ENCODE peak calls at places on chromosomes 2 and 18, in five cellular contexts. One of them, this sample, is unnamed.

GRCh38 chr2:124542932-124543640 is 518.0 kb downstream of the CNTNAP5 start:
- DNase-seq in K562: no peak
- DNase-seq in SK-N-SH: no peak
- DNase-seq in HepG2: no peak
- DNase-seq in H1: no peak
- DNase-seq in this sample: no peak

GRCh38 chr2:168118733-168119518 is 128.5 kb downstream of the STK39 start:
- DNase-seq in K562: peak; percentile 76
- DNase-seq in SK-N-SH: peak; percentile 17
- DNase-seq in HepG2: peak; percentile 71
- DNase-seq in H1: peak; percentile 52
- DNase-seq in this sample: no peak

GRCh38 chr2:121211251-121211650 is 73.8 kb downstream of the TFCP2L1 start:
- DNase-seq in K562: no peak
- DNase-seq in SK-N-SH: peak; percentile 49
- DNase-seq in HepG2: no peak
- DNase-seq in H1: no peak
- DNase-seq in this sample: no peak

GRCh38 chr2:73053316-73054114 is 18.0 kb downstream of the SFXN5 start:
- DNase-seq in K562: no peak
- DNase-seq in SK-N-SH: no peak
- DNase-seq in HepG2: no peak
- DNase-seq in H1: no peak
- DNase-seq in this sample: no peak

GRCh38 chr2:127000194-127000593 is 101.5 kb downstream of the TEX51 start:
- DNase-seq in K562: no peak
- DNase-seq in SK-N-SH: no peak
- DNase-seq in HepG2: no peak
- DNase-seq in H1: no peak
- DNase-seq in this sample: no peak

GRCh38 chr2:240881913-240882312 is 13.3 kb downstream of the AGXT start:
- DNase-seq in K562: no peak
- DNase-seq in SK-N-SH: no peak
- DNase-seq in HepG2: no peak
- DNase-seq in H1: no peak
- DNase-seq in this sample: no peak

GRCh38 chr2:55550368-55551102 is 31.0 kb downstream of the CFAP36 start:
- DNase-seq in K562: no peak
- DNase-seq in SK-N-SH: no peak
- DNase-seq in HepG2: no peak
- DNase-seq in H1: no peak
- DNase-seq in this sample: no peak

GRCh38 chr2:70011335-70011734 is 49.9 kb upstream of the ASPRV1 start:
- DNase-seq in K562: no peak
- DNase-seq in SK-N-SH: no peak
- DNase-seq in HepG2: no peak
- DNase-seq in H1: no peak
- DNase-seq in this sample: no peak

GRCh38 chr2:234178309-234179030 is 128.0 kb downstream of the SPP2 start:
- DNase-seq in K562: no peak
- DNase-seq in SK-N-SH: no peak
- DNase-seq in HepG2: no peak
- DNase-seq in H1: no peak
- DNase-seq in this sample: no peak

GRCh38 chr18:58870130-58870529 is 5.5 kb downstream of the ZNF532 start:
- DNase-seq in K562: no peak
- DNase-seq in SK-N-SH: no peak
- DNase-seq in HepG2: no peak
- DNase-seq in H1: no peak
- DNase-seq in this sample: no peak

GRCh38 chr2:63553049-63553448 is 35.2 kb downstream of the WDPCP start:
- DNase-seq in K562: no peak
- DNase-seq in SK-N-SH: no peak
- DNase-seq in HepG2: no peak
- DNase-seq in H1: no peak
- DNase-seq in this sample: no peak

GRCh38 chr2:190607014-190607597 is 41.8 kb upstream of the NAB1 start:
- DNase-seq in K562: peak; percentile 70
- DNase-seq in SK-N-SH: no peak
- DNase-seq in HepG2: no peak
- DNase-seq in H1: no peak
- DNase-seq in this sample: no peak

GRCh38 chr2:201882353-201883095 is 76.2 kb downstream of the CDK15 start:
- DNase-seq in K562: no peak
- DNase-seq in SK-N-SH: peak; percentile 59
- DNase-seq in HepG2: no peak
- DNase-seq in H1: no peak
- DNase-seq in this sample: no peak

GRCh38 chr2:39689876-39690275 is 24.2 kb downstream of the TMEM178A start:
- DNase-seq in K562: no peak
- DNase-seq in SK-N-SH: no peak
- DNase-seq in HepG2: no peak
- DNase-seq in H1: no peak
- DNase-seq in this sample: no peak

GRCh38 chr18:79486356-79487197 is 90.8 kb downstream of the NFATC1 start:
- DNase-seq in K562: no peak
- DNase-seq in SK-N-SH: no peak
- DNase-seq in HepG2: no peak
- DNase-seq in H1: no peak
- DNase-seq in this sample: no peak

GRCh38 chr18:23688528-23688927 is 725 bp upstream of the LAMA3 start:
- DNase-seq in K562: no peak
- DNase-seq in SK-N-SH: no peak
- DNase-seq in HepG2: no peak
- DNase-seq in H1: no peak
- DNase-seq in this sample: no peak

GRCh38 chr2:118123561-118124232 is 35.4 kb downstream of the INSIG2 start:
- DNase-seq in K562: no peak
- DNase-seq in SK-N-SH: no peak
- DNase-seq in HepG2: peak; percentile 36
- DNase-seq in H1: no peak
- DNase-seq in this sample: no peak

GRCh38 chr18:48550101-48550729 is 11.4 kb downstream of the CTIF start:
- DNase-seq in K562: no peak
- DNase-seq in SK-N-SH: no peak
- DNase-seq in HepG2: no peak
- DNase-seq in H1: no peak
- DNase-seq in this sample: no peak

GRCh38 chr2:168346725-168347477 is 99.5 kb upstream of the STK39 start:
- DNase-seq in K562: peak; percentile 84
- DNase-seq in SK-N-SH: peak; percentile 69
- DNase-seq in HepG2: peak; percentile 62
- DNase-seq in H1: peak; percentile 83
- DNase-seq in this sample: peak; percentile 45

GRCh38 chr18:27954226-27954625 is 222.7 kb downstream of the CDH2 start:
- DNase-seq in K562: no peak
- DNase-seq in SK-N-SH: no peak
- DNase-seq in HepG2: no peak
- DNase-seq in H1: no peak
- DNase-seq in this sample: no peak

GRCh38 chr2:68317971-68318685 is 1.6 kb downstream of the CNRIP1 start:
- DNase-seq in K562: no peak
- DNase-seq in SK-N-SH: peak; percentile 61
- DNase-seq in HepG2: no peak
- DNase-seq in H1: no peak
- DNase-seq in this sample: no peak

GRCh38 chr2:100986157-100986556 is 15.9 kb upstream of the RPL31 start:
- DNase-seq in K562: no peak
- DNase-seq in SK-N-SH: no peak
- DNase-seq in HepG2: no peak
- DNase-seq in H1: no peak
- DNase-seq in this sample: no peak

GRCh38 chr2:85755122-85756027 is 1.6 kb downstream of the ATOH8 start:
- DNase-seq in K562: no peak
- DNase-seq in SK-N-SH: no peak
- DNase-seq in HepG2: no peak
- DNase-seq in H1: no peak
- DNase-seq in this sample: no peak

GRCh38 chr2:232776435-232776834 is at the start of gene KCNJ13:
- DNase-seq in K562: no peak
- DNase-seq in SK-N-SH: no peak
- DNase-seq in HepG2: no peak
- DNase-seq in H1: no peak
- DNase-seq in this sample: no peak

GRCh38 chr2:159183346-159183745 is 103.2 kb downstream of the WDSUB1 start:
- DNase-seq in K562: no peak
- DNase-seq in SK-N-SH: no peak
- DNase-seq in HepG2: no peak
- DNase-seq in H1: no peak
- DNase-seq in this sample: no peak

GRCh38 chr2:175275499-175275898 is 94.0 kb upstream of the ATP5MC3 start:
- DNase-seq in K562: no peak
- DNase-seq in SK-N-SH: peak; percentile 37
- DNase-seq in HepG2: no peak
- DNase-seq in H1: no peak
- DNase-seq in this sample: no peak

GRCh38 chr18:48735070-48735676 is 196.3 kb downstream of the CTIF start:
- DNase-seq in K562: no peak
- DNase-seq in SK-N-SH: no peak
- DNase-seq in HepG2: no peak
- DNase-seq in H1: no peak
- DNase-seq in this sample: no peak

GRCh38 chr2:29014331-29014730 is 33.2 kb downstream of the TOGARAM2 start:
- DNase-seq in K562: no peak
- DNase-seq in SK-N-SH: no peak
- DNase-seq in HepG2: no peak
- DNase-seq in H1: no peak
- DNase-seq in this sample: no peak

GRCh38 chr2:197215988-197216979 is 94.3 kb downstream of the ANKRD44 start:
- DNase-seq in K562: no peak
- DNase-seq in SK-N-SH: no peak
- DNase-seq in HepG2: no peak
- DNase-seq in H1: no peak
- DNase-seq in this sample: peak; percentile 80

GRCh38 chr18:43620936-43621335 is 343.6 kb upstream of the SYT4 start:
- DNase-seq in K562: peak; percentile 1
- DNase-seq in SK-N-SH: peak; percentile 39
- DNase-seq in HepG2: peak; percentile 5
- DNase-seq in H1: no peak
- DNase-seq in this sample: no peak

GRCh38 chr2:1136807-1137663 is 186.4 kb downstream of the SNTG2 start:
- DNase-seq in K562: no peak
- DNase-seq in SK-N-SH: no peak
- DNase-seq in HepG2: no peak
- DNase-seq in H1: no peak
- DNase-seq in this sample: no peak

GRCh38 chr2:230144348-230144747 is 75.4 kb downstream of the SP110 start:
- DNase-seq in K562: no peak
- DNase-seq in SK-N-SH: no peak
- DNase-seq in HepG2: no peak
- DNase-seq in H1: no peak
- DNase-seq in this sample: no peak

GRCh38 chr18:62760403-62760734 is 45.0 kb downstream of the PHLPP1 start:
- DNase-seq in K562: no peak
- DNase-seq in SK-N-SH: no peak
- DNase-seq in HepG2: no peak
- DNase-seq in H1: no peak
- DNase-seq in this sample: no peak

GRCh38 chr2:54437588-54437987 is 18.5 kb upstream of the SPTBN1 start:
- DNase-seq in K562: no peak
- DNase-seq in SK-N-SH: no peak
- DNase-seq in HepG2: no peak
- DNase-seq in H1: no peak
- DNase-seq in this sample: no peak

GRCh38 chr2:176681584-176682115 is 412.4 kb downstream of the MTX2 start:
- DNase-seq in K562: no peak
- DNase-seq in SK-N-SH: no peak
- DNase-seq in HepG2: no peak
- DNase-seq in H1: no peak
- DNase-seq in this sample: no peak
- H2AFZ ChIP-seq in K562: no peak overlapping the region
- H2AFZ ChIP-seq in SK-N-SH: no peak overlapping the region
- H2AFZ ChIP-seq in HepG2: no peak overlapping the region
- H2AFZ ChIP-seq in H1: no peak overlapping the region
- H2AFZ ChIP-seq in this sample: no peak overlapping the region

DNA sequence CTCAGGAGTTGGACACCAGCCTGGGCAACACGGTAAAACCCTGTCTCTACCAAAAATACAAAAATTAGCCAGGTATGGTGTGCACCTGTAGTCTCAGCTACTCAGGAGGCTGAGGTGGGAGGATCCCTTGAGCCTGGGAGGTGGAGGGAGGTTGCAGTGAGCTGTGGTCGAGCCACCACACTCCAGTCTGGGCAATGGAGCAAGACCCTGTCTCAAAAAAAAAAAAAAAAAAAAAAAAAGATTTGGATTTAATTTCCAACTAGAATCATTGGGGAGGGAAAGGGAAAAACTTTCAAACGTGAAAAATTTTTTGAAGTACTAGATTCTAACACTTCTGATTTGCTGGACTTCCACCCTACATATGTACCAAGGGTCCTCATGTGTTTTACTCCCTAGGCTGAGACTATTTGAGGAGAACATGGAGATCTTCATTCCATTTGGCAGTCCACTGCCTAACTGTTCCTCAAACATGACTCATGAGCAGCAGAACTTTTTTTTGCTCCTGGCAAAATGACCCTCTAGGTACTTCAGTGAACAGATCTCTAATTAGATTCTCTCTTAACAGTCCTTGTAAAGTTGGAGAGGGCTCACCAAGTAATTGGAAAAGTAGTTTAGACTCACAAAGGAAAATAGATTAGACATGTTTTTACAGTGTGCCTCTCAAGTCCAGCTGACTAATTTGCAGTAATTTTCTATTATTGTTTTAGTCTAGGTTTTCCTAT is 267.6 kb downstream of the METTL4 start:
- DNase-seq in K562: peak; percentile 61
- DNase-seq in SK-N-SH: no peak
- DNase-seq in HepG2: no peak
- DNase-seq in H1: no peak
- DNase-seq in this sample: no peak
- TF ChIP-seq CHD2 in K562: no peak
- TF ChIP-seq CHD2 in SK-N-SH: no peak
- TF ChIP-seq CHD2 in HepG2: no peak
- TF ChIP-seq CHD2 in H1: no peak
- TF ChIP-seq CHD2 in this sample: no peak

DNA sequence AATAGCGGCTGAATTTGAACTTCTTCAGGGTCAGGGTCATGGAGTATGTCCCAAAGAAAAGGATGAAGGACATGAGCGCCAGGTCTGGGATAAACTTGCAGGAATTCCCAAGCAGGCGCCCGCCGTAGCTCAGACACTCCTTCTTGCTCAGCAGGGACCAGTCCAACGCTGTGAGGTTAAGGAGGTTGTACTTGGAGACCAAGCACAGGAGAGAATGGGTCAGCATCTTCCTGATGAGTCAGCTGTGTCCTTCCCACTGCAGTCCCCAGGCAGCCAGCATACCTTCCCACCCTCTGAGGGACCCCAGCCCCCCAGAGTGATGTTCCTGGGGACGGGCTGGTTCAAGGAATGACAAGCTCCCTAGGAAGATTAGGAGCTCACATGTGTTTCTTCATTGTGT is 40.9 kb downstream of the MTHFD2 start:
- DNase-seq in K562: no peak
- DNase-seq in SK-N-SH: no peak
- DNase-seq in HepG2: no peak
- DNase-seq in H1: no peak
- DNase-seq in this sample: no peak
- H2AFZ ChIP-seq in K562: no peak overlapping the region
- H2AFZ ChIP-seq in SK-N-SH: no peak overlapping the region
- H2AFZ ChIP-seq in HepG2: no peak overlapping the region
- H2AFZ ChIP-seq in H1: no peak overlapping the region
- H2AFZ ChIP-seq in this sample: no peak overlapping the region

GRCh38 chr18:70469916-70470315 is 181.1 kb downstream of the SOCS6 start:
- DNase-seq in K562: no peak
- DNase-seq in SK-N-SH: peak; percentile 65
- DNase-seq in HepG2: no peak
- DNase-seq in H1: no peak
- DNase-seq in this sample: no peak
- TF ChIP-seq CHD2 in K562: no peak
- TF ChIP-seq CHD2 in SK-N-SH: peak; percentile 90
- TF ChIP-seq CHD2 in HepG2: no peak
- TF ChIP-seq CHD2 in H1: no peak
- TF ChIP-seq CHD2 in this sample: no peak

This sample was measured in GM12878.